ENCODE peak calls at places on chromosomes 3 and 15, in eight cellular contexts. One of them, this sample, is unnamed.

GRCh38 chr15:96468036-96468435 is 137.5 kb downstream of the NR2F2 start:
- ATAC-seq in HepG2: no peak
- ATAC-seq in Panc1: no peak
- ATAC-seq in aorta: no peak
- ATAC-seq in upper lobe of right lung: no peak
- ATAC-seq in right cardiac atrium: no peak
- ATAC-seq in upper lobe of left lung: no peak
- ATAC-seq in body of pancreas: no peak
- ATAC-seq in this sample: no peak

GRCh38 chr15:65517866-65518207 is 348 bp upstream of the DPP8 start:
- ATAC-seq in HepG2: peak; percentile 13
- ATAC-seq in Panc1: peak; percentile 54
- ATAC-seq in aorta: no peak
- ATAC-seq in upper lobe of right lung: no peak
- ATAC-seq in right cardiac atrium: no peak
- ATAC-seq in upper lobe of left lung: no peak
- ATAC-seq in body of pancreas: no peak
- ATAC-seq in this sample: no peak

GRCh38 chr3:24012589-24013257 is 67.6 kb downstream of the NR1D2 start:
- ATAC-seq in HepG2: no peak
- ATAC-seq in Panc1: no peak
- ATAC-seq in aorta: no peak
- ATAC-seq in upper lobe of right lung: no peak
- ATAC-seq in right cardiac atrium: no peak
- ATAC-seq in upper lobe of left lung: no peak
- ATAC-seq in body of pancreas: no peak
- ATAC-seq in this sample: no peak

GRCh38 chr3:16808393-16809107 is 76.2 kb upstream of the PLCL2 start:
- ATAC-seq in HepG2: no peak
- ATAC-seq in Panc1: no peak
- ATAC-seq in aorta: no peak
- ATAC-seq in upper lobe of right lung: no peak
- ATAC-seq in right cardiac atrium: peak; percentile 82
- ATAC-seq in upper lobe of left lung: no peak
- ATAC-seq in body of pancreas: no peak
- ATAC-seq in this sample: no peak

GRCh38 chr15:41774873-41775417 is 661 bp downstream of the MAPKBP1 start:
- ATAC-seq in HepG2: peak; percentile 43
- ATAC-seq in Panc1: peak; percentile 24
- ATAC-seq in aorta: peak; percentile 40
- ATAC-seq in upper lobe of right lung: peak; percentile 24
- ATAC-seq in right cardiac atrium: peak; percentile 42
- ATAC-seq in upper lobe of left lung: peak; percentile 51
- ATAC-seq in body of pancreas: peak; percentile 1
- ATAC-seq in this sample: no peak

GRCh38 chr15:70213779-70214178 is 116.1 kb upstream of the TLE3 start:
- ATAC-seq in HepG2: no peak
- ATAC-seq in Panc1: no peak
- ATAC-seq in aorta: no peak
- ATAC-seq in upper lobe of right lung: no peak
- ATAC-seq in right cardiac atrium: no peak
- ATAC-seq in upper lobe of left lung: no peak
- ATAC-seq in body of pancreas: no peak
- ATAC-seq in this sample: no peak

GRCh38 chr3:27888562-27888961 is 166.4 kb upstream of the EOMES start:
- ATAC-seq in HepG2: peak; percentile 45
- ATAC-seq in Panc1: no peak
- ATAC-seq in aorta: no peak
- ATAC-seq in upper lobe of right lung: no peak
- ATAC-seq in right cardiac atrium: no peak
- ATAC-seq in upper lobe of left lung: no peak
- ATAC-seq in body of pancreas: no peak
- ATAC-seq in this sample: no peak

GRCh38 chr3:177830411-177830849 is 633.1 kb upstream of the TBL1XR1 start:
- ATAC-seq in HepG2: no peak
- ATAC-seq in Panc1: no peak
- ATAC-seq in aorta: peak; percentile 58
- ATAC-seq in upper lobe of right lung: peak; percentile 68
- ATAC-seq in right cardiac atrium: peak; percentile 76
- ATAC-seq in upper lobe of left lung: peak; percentile 74
- ATAC-seq in body of pancreas: no peak
- ATAC-seq in this sample: peak; percentile 93

GRCh38 chr3:44284949-44285348 is 43.3 kb downstream of the TOPAZ1 start:
- ATAC-seq in HepG2: no peak
- ATAC-seq in Panc1: no peak
- ATAC-seq in aorta: no peak
- ATAC-seq in upper lobe of right lung: no peak
- ATAC-seq in right cardiac atrium: no peak
- ATAC-seq in upper lobe of left lung: no peak
- ATAC-seq in body of pancreas: no peak
- ATAC-seq in this sample: no peak

GRCh38 chr15:70867911-70868467 is 14.0 kb upstream of the LARP6 start:
- ATAC-seq in HepG2: no peak
- ATAC-seq in Panc1: no peak
- ATAC-seq in aorta: peak; percentile 24
- ATAC-seq in upper lobe of right lung: no peak
- ATAC-seq in right cardiac atrium: peak; percentile 70
- ATAC-seq in upper lobe of left lung: peak; percentile 69
- ATAC-seq in body of pancreas: peak; percentile 36
- ATAC-seq in this sample: peak; percentile 77

GRCh38 chr3:107630779-107631178 is 108.0 kb downstream of the BBX start:
- ATAC-seq in HepG2: no peak
- ATAC-seq in Panc1: no peak
- ATAC-seq in aorta: no peak
- ATAC-seq in upper lobe of right lung: peak; percentile 33
- ATAC-seq in right cardiac atrium: no peak
- ATAC-seq in upper lobe of left lung: no peak
- ATAC-seq in body of pancreas: no peak
- ATAC-seq in this sample: no peak

GRCh38 chr15:90029024-90029423 is 27.9 kb downstream of the ZNF710 start:
- ATAC-seq in HepG2: peak; percentile 75
- ATAC-seq in Panc1: no peak
- ATAC-seq in aorta: no peak
- ATAC-seq in upper lobe of right lung: no peak
- ATAC-seq in right cardiac atrium: no peak
- ATAC-seq in upper lobe of left lung: no peak
- ATAC-seq in body of pancreas: peak; percentile 91
- ATAC-seq in this sample: no peak

GRCh38 chr15:76366714-76367113 is 30.1 kb downstream of the ISL2 start:
- ATAC-seq in HepG2: no peak
- ATAC-seq in Panc1: no peak
- ATAC-seq in aorta: no peak
- ATAC-seq in upper lobe of right lung: no peak
- ATAC-seq in right cardiac atrium: no peak
- ATAC-seq in upper lobe of left lung: no peak
- ATAC-seq in body of pancreas: no peak
- ATAC-seq in this sample: no peak

GRCh38 chr3:30492581-30493192 is 113.7 kb upstream of the TGFBR2 start:
- ATAC-seq in HepG2: peak; percentile 98
- ATAC-seq in Panc1: peak; percentile 84
- ATAC-seq in aorta: no peak
- ATAC-seq in upper lobe of right lung: no peak
- ATAC-seq in right cardiac atrium: no peak
- ATAC-seq in upper lobe of left lung: no peak
- ATAC-seq in body of pancreas: no peak
- ATAC-seq in this sample: no peak

GRCh38 chr3:110925804-110926203 is 145.8 kb upstream of the NECTIN3 start:
- ATAC-seq in HepG2: no peak
- ATAC-seq in Panc1: no peak
- ATAC-seq in aorta: no peak
- ATAC-seq in upper lobe of right lung: no peak
- ATAC-seq in right cardiac atrium: no peak
- ATAC-seq in upper lobe of left lung: no peak
- ATAC-seq in body of pancreas: peak; percentile 67
- ATAC-seq in this sample: no peak

GRCh38 chr15:36977620-36978610 is 122.4 kb downstream of the MEIS2 start:
- ATAC-seq in HepG2: peak; percentile 75
- ATAC-seq in Panc1: no peak
- ATAC-seq in aorta: no peak
- ATAC-seq in upper lobe of right lung: no peak
- ATAC-seq in right cardiac atrium: no peak
- ATAC-seq in upper lobe of left lung: no peak
- ATAC-seq in body of pancreas: no peak
- ATAC-seq in this sample: no peak

GRCh38 chr15:79340315-79340602 is 29.3 kb downstream of the TMED3 start:
- ATAC-seq in HepG2: no peak
- ATAC-seq in Panc1: no peak
- ATAC-seq in aorta: no peak
- ATAC-seq in upper lobe of right lung: no peak
- ATAC-seq in right cardiac atrium: no peak
- ATAC-seq in upper lobe of left lung: no peak
- ATAC-seq in body of pancreas: no peak
- ATAC-seq in this sample: no peak

GRCh38 chr3:37097776-37098175 is 76.6 kb downstream of the LRRFIP2 start:
- ATAC-seq in HepG2: no peak
- ATAC-seq in Panc1: no peak
- ATAC-seq in aorta: no peak
- ATAC-seq in upper lobe of right lung: no peak
- ATAC-seq in right cardiac atrium: no peak
- ATAC-seq in upper lobe of left lung: no peak
- ATAC-seq in body of pancreas: no peak
- ATAC-seq in this sample: no peak

GRCh38 chr15:48202068-48202467 is 4.0 kb upstream of the SLC12A1 start:
- ATAC-seq in HepG2: no peak
- ATAC-seq in Panc1: no peak
- ATAC-seq in aorta: no peak
- ATAC-seq in upper lobe of right lung: no peak
- ATAC-seq in right cardiac atrium: no peak
- ATAC-seq in upper lobe of left lung: no peak
- ATAC-seq in body of pancreas: no peak
- ATAC-seq in this sample: no peak

GRCh38 chr15:81157195-81157938 is 23.3 kb downstream of the CFAP161 start:
- ATAC-seq in HepG2: no peak
- ATAC-seq in Panc1: no peak
- ATAC-seq in aorta: no peak
- ATAC-seq in upper lobe of right lung: peak; percentile 35
- ATAC-seq in right cardiac atrium: no peak
- ATAC-seq in upper lobe of left lung: peak; percentile 39
- ATAC-seq in body of pancreas: no peak
- ATAC-seq in this sample: peak; percentile 8

GRCh38 chr3:42749753-42750231 is 23.3 kb downstream of the CCDC13 start:
- ATAC-seq in HepG2: peak; percentile 76
- ATAC-seq in Panc1: peak; percentile 48
- ATAC-seq in aorta: peak; percentile 34
- ATAC-seq in upper lobe of right lung: peak; percentile 50
- ATAC-seq in right cardiac atrium: peak; percentile 19
- ATAC-seq in upper lobe of left lung: peak; percentile 51
- ATAC-seq in body of pancreas: peak; percentile 63
- ATAC-seq in this sample: no peak

GRCh38 chr15:73923156-73923487 is 3.1 kb upstream of the LOXL1 start:
- ATAC-seq in HepG2: no peak
- ATAC-seq in Panc1: no peak
- ATAC-seq in aorta: no peak
- ATAC-seq in upper lobe of right lung: no peak
- ATAC-seq in right cardiac atrium: no peak
- ATAC-seq in upper lobe of left lung: no peak
- ATAC-seq in body of pancreas: no peak
- ATAC-seq in this sample: no peak
- H3K27ac ChIP-seq in HepG2: no peak overlapping the region
- H3K27ac ChIP-seq in Panc1: no peak overlapping the region
- H3K27ac ChIP-seq in aorta: peak overlapping the region; percentile 83
- H3K27ac ChIP-seq in upper lobe of right lung: peak overlapping the region; percentile 14
- H3K27ac ChIP-seq in right cardiac atrium: peak overlapping the region; percentile 55
- H3K27ac ChIP-seq in upper lobe of left lung: peak overlapping the region; percentile 65
- H3K27ac ChIP-seq in body of pancreas: no peak overlapping the region
- H3K27ac ChIP-seq in this sample: peak overlapping the region; percentile 83

DNA sequence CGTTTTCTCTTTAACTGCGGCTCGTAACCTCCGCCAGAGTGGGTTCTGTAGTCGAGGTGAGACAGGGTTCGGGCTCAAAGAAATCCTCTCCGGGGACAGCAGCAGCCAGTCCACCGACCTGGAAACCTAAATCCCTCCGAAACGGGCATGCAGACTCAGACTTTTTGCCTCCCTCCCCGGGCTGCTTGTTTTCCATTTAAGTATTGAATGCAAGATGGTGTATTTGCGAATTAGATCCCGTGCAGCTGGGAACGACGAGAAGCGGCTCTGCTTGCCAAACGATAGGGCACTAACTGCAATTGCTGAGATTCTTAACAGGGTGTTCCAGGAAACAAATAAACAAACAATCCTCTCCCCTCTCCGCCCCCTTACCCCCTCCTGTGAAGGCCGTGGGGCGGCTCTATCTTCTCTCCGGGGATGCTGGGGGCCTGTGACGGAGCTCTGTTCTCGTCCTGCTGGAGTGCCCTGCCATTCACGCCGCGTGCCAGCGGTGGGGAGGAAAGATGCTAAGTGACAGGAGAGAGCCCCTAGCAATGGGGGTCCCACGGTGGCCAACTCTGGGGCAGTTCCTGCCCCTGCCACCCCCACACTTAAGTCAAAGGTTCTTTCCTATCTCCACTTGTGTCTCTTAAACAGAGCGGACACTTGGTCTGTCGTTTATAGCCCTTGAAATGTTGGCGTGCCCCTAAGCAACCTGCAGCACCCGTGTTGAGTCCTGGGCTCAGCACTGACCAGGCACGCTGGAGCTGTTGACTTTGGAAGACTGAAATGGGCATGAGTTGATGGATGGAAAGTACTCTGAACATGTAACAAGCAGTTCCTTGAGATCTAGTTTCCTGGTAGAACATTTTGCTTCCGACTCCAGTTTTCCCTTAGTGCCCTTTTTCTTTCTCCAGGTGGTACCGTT is 1.3 kb upstream of the ETV5 start:
- ATAC-seq in HepG2: peak; percentile 8
- ATAC-seq in Panc1: no peak
- ATAC-seq in aorta: peak; percentile 23
- ATAC-seq in upper lobe of right lung: peak; percentile 2
- ATAC-seq in right cardiac atrium: no peak
- ATAC-seq in upper lobe of left lung: no peak
- ATAC-seq in body of pancreas: peak; percentile 3
- ATAC-seq in this sample: no peak
- H3K4me3 ChIP-seq in HepG2: peak overlapping the region; percentile 65
- H3K4me3 ChIP-seq in Panc1: peak overlapping the region; percentile 91
- H3K4me3 ChIP-seq in aorta: peak overlapping the region; percentile 33
- H3K4me3 ChIP-seq in upper lobe of right lung: peak overlapping the region; percentile 79
- H3K4me3 ChIP-seq in right cardiac atrium: peak overlapping the region; percentile 76
- H3K4me3 ChIP-seq in upper lobe of left lung: peak overlapping the region; percentile 42
- H3K4me3 ChIP-seq in body of pancreas: no peak overlapping the region
- H3K4me3 ChIP-seq in this sample: peak overlapping the region; percentile 77

DNA sequence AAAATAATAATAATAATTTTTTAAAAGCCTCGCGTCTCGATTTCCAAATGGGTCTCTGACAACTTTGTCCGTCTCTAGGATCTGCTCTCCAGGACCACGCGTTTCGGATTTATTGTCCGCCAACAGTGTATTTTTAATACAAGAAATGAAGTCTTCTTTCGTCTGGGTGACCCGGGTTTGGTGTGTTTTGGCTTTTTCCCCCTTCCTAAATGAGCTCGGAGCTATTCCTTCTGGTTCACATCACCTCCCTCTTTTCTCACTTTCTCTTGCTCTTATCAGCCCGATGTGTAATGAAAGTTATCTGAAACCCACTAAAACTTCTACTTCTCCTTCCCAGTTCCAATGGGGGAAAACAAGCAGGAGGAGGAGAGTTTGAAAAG is 516.7 kb downstream of the MECOM start:
- ATAC-seq in HepG2: no peak
- ATAC-seq in Panc1: peak; percentile 41
- ATAC-seq in aorta: peak; percentile 23
- ATAC-seq in upper lobe of right lung: no peak
- ATAC-seq in right cardiac atrium: peak; percentile 6
- ATAC-seq in upper lobe of left lung: peak; percentile 4
- ATAC-seq in body of pancreas: no peak
- ATAC-seq in this sample: no peak
- H3K27ac ChIP-seq in HepG2: no peak overlapping the region
- H3K27ac ChIP-seq in Panc1: no peak overlapping the region
- H3K27ac ChIP-seq in aorta: peak overlapping the region; percentile 94
- H3K27ac ChIP-seq in upper lobe of right lung: peak overlapping the region; percentile 91
- H3K27ac ChIP-seq in right cardiac atrium: peak overlapping the region; percentile 90
- H3K27ac ChIP-seq in upper lobe of left lung: peak overlapping the region; percentile 91
- H3K27ac ChIP-seq in body of pancreas: peak overlapping the region; percentile 69
- H3K27ac ChIP-seq in this sample: peak overlapping the region; percentile 85

GRCh38 chr15:38069001-38069400 is 134.6 kb downstream of the TMCO5A start:
- ATAC-seq in HepG2: no peak
- ATAC-seq in Panc1: no peak
- ATAC-seq in aorta: peak; percentile 34
- ATAC-seq in upper lobe of right lung: peak; percentile 60
- ATAC-seq in right cardiac atrium: peak; percentile 42
- ATAC-seq in upper lobe of left lung: peak; percentile 78
- ATAC-seq in body of pancreas: no peak
- ATAC-seq in this sample: peak; percentile 50
- H3K4me3 ChIP-seq in HepG2: no peak overlapping the region
- H3K4me3 ChIP-seq in Panc1: no peak overlapping the region
- H3K4me3 ChIP-seq in aorta: no peak overlapping the region
- H3K4me3 ChIP-seq in upper lobe of right lung: peak overlapping the region; percentile 27
- H3K4me3 ChIP-seq in right cardiac atrium: peak overlapping the region; percentile 38
- H3K4me3 ChIP-seq in upper lobe of left lung: no peak overlapping the region
- H3K4me3 ChIP-seq in body of pancreas: no peak overlapping the region
- H3K4me3 ChIP-seq in this sample: peak overlapping the region; percentile 29